ENCODE peak calls at places on chromosomes 13 and 19, in four cellular contexts. Y is fibroblast of mammary gland, C is D721Med, H is GM13976. E is an unnamed sample.

GRCh38 chr13:114204894-114205293 is 25.8 kb downstream of the CFAP97D2 start:
- DNase-seq in Y (no peak), C (no peak), H (no peak), E (no peak)

GRCh38 chr19:3516675-3517207 is 10.6 kb downstream of the FZR1 start:
- DNase-seq in Y (no peak), C (no peak), H (no peak), E (peak; percentile 51)

GRCh38 chr19:3471954-3472655 is 8.2 kb downstream of the SMIM24 start:
- DNase-seq in Y (no peak), C (no peak), H (peak; percentile 75), E (no peak)

GRCh38 chr19:42199440-42200115 is 17.9 kb downstream of the DEDD2 start:
- DNase-seq in Y (no peak), C (no peak), H (peak; percentile 88), E (peak; percentile 84)

GRCh38 chr13:35903075-35903474 is 228.1 kb downstream of the DCLK1 start:
- DNase-seq in Y (no peak), C (no peak), H (no peak), E (no peak)

GRCh38 chr13:23833733-23834611 is 55.2 kb downstream of the MIPEP start:
- DNase-seq in Y (no peak), C (no peak), H (no peak), E (no peak)

GRCh38 chr13:109795021-109795420 is 8.6 kb upstream of the IRS2 start:
- DNase-seq in Y (no peak), C (no peak), H (no peak), E (no peak)

GRCh38 chr13:28566283-28566682 is 71.4 kb upstream of the FLT1 start:
- DNase-seq in Y (no peak), C (no peak), H (no peak), E (no peak)

GRCh38 chr13:109427148-109427547 is 359.2 kb downstream of the IRS2 start:
- DNase-seq in Y (peak; percentile 70), C (no peak), H (no peak), E (no peak)

GRCh38 chr13:98834254-98834960 is 81.9 kb upstream of the SLC15A1 start:
- DNase-seq in Y (no peak), C (peak; percentile 22), H (no peak), E (peak; percentile 91)

GRCh38 chr13:74289130-74289529 is 154.9 kb upstream of the KLF12 start:
- DNase-seq in Y (no peak), C (no peak), H (no peak), E (peak; percentile 25)

GRCh38 chr19:33227870-33228599 is 2.4 kb upstream of the SLC7A10 start:
- DNase-seq in Y (no peak), C (no peak), H (no peak), E (no peak)

DNA sequence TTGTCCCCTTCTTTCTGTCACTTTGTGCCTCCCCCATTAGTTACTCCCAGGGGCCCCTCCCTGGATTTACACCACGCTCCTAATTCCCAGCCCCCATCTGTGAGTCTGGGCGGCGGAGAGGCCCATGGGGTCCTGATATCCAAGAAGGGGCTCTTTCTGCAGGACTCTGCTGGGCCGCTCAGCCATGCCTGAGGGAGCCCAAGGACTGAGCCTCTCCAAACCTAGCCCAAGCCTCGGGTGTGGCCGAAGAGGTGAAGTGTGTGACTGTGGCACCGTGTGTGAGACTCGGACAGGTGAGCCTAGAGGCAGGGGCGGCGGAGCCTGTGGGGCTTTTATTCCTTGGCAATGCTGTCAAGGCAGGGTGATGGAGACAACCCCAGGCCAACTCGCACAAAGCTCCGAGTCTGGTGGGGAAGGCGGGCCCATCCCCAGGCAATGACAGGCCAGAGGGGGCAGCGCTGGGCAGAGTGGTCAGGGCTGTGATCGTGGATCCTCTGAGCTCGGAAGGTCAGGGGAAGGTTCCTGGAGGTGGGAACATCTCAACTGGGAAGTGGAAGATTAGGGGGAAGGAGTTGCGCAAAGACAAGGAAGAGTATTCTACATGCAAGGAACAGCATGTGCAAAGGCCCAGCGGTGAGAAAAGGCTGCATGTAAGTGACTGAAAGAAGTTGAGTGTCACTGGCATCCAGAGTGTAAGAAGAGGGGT is 1.6 kb downstream of the PLEKHG2 start:
- DNase-seq in Y (peak; percentile 39), C (no peak), H (no peak), E (no peak)
- TF ChIP-seq CTCF in Y (peak; percentile 26), C (peak; percentile 15), H (peak; percentile 15), E (no peak)

DNA sequence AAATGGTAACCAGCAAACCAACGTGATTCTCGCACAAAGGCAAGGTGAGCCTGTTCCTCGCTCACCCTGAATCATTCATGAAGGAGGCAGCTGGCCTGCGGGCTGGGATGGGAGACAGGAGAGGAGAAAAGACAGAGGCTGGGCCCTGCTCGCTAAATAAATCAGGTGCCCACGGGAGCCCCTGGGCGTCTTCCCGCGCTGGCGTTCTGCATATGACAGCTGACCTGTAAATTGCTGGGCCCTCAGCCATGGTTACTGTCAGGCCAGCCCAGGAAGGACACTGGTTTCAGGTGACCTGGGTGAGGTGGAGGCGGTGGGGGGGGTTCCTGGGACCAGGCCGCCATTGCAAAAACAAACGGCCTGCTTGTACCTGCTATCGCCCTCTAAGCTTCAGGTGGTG is 3.5 kb upstream of the PTBP1 start:
- DNase-seq in Y (no peak), C (no peak), H (no peak), E (no peak)
- TF ChIP-seq CTCF in Y (no peak), C (no peak), H (no peak), E (no peak)

DNA sequence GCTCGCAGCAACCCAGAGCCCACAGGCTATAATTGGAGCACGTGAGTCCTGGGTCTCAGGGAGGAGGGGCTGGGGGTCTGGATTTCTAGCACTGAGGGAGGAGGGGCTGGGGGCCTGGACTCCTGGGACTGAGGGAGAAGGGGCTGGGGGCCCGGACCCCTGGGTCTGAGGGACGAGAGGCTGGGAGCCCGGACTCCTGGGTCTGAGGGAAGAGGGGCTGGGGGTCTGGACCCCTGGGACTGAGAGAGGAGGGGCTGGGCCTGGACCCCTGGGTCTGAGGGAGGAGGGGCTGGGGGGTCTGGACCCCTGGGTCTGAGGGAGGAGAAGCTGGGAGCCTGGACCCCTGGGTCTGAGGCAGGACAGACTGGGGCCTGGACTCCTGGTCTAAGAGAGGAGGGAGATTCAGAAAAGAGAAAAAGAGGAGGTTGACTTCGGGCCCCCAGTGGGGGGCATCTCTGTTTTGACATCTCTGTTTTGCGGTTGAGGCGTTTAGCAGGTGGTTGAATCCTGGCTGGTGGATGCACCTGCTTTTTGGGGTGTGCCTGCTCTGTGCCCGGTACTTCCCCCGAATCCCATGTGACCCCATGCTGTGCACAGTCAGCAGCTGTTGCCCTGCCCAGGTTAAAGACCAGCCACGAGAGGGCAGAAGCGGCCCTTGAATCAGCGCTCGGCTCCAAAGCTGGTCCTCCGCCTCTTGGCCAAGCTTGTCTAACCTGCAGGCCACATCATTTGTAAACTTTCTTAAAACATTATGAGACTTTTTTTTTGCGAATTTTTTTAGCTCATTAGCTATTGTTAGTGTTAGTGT is 10.5 kb downstream of the PVR start:
- DNase-seq in Y (peak; percentile 41), C (no peak), H (peak; percentile 90), E (peak; percentile 72)
- TF ChIP-seq CTCF in Y (peak; percentile 26), C (peak; percentile 27), H (peak; percentile 95), E (peak; percentile 63)

GRCh38 chr13:33466262-33466661 is 180.7 kb upstream of the STARD13 start:
- DNase-seq in Y (no peak), C (no peak), H (no peak), E (no peak)
- TF ChIP-seq CTCF in Y (peak; percentile 4), C (no peak), H (no peak), E (no peak)

GRCh38 chr19:38841787-38842438 is 7.9 kb downstream of the HNRNPL start:
- DNase-seq in Y (no peak), C (no peak), H (no peak), E (no peak)
- TF ChIP-seq CTCF in Y (no peak), C (no peak), H (no peak), E (no peak)

GRCh38 chr13:108086678-108087077 is 128.7 kb downstream of the LIG4 start:
- DNase-seq in Y (no peak), C (no peak), H (no peak), E (peak; percentile 36)
- TF ChIP-seq CTCF in Y (no peak), C (no peak), H (no peak), E (peak; percentile 30)

E was measured in epithelial cell of esophagus.